ENCODE peak calls at places on chromosomes 11 and 22, in six cellular contexts. V, E, R, B, D and X are unnamed samples.

GRCh38 chr22:39999144-39999757 is 4.5 kb downstream of the FAM83F start:
- DNase-seq in V (peak; percentile 45), E (peak; percentile 81), R (peak; percentile 27), B (no peak), D (no peak), X (no peak)

GRCh38 chr11:86486261-86487030 is 111.8 kb downstream of the CCDC81 start:
- DNase-seq in V (no peak), E (no peak), R (no peak), B (peak; percentile 54), D (no peak), X (no peak)

GRCh38 chr11:78833237-78833636 is 258.6 kb upstream of the NARS2 start:
- DNase-seq in V (no peak), E (no peak), R (no peak), B (no peak), D (no peak), X (no peak)

GRCh38 chr11:125082611-125083311 is 19.7 kb downstream of the SLC37A2 start:
- DNase-seq in V (peak; percentile 85), E (peak; percentile 88), R (no peak), B (no peak), D (no peak), X (peak; percentile 43)

GRCh38 chr11:47992959-47993820 is 12.8 kb downstream of the PTPRJ start:
- DNase-seq in V (peak; percentile 91), E (no peak), R (no peak), B (no peak), D (no peak), X (peak; percentile 13)

GRCh38 chr22:32996276-32996675 is 61.9 kb downstream of the SYN3 start:
- DNase-seq in V (no peak), E (no peak), R (no peak), B (no peak), D (no peak), X (no peak)

GRCh38 chr22:19174106-19175025 is 4.2 kb downstream of the SLC25A1 start:
- DNase-seq in V (peak; percentile 76), E (no peak), R (peak; percentile 81), B (peak; percentile 85), D (no peak), X (peak; percentile 85)

GRCh38 chr11:78541537-78541936 is 33.1 kb downstream of the NARS2 start:
- DNase-seq in V (no peak), E (no peak), R (no peak), B (no peak), D (no peak), X (no peak)

GRCh38 chr11:31812392-31813241 is 1.5 kb upstream of the PAX6 start:
- DNase-seq in V (no peak), E (no peak), R (no peak), B (peak; percentile 53), D (no peak), X (no peak)

GRCh38 chr11:12864316-12865156 is 144.6 kb upstream of the RASSF10 start:
- DNase-seq in V (peak; percentile 88), E (no peak), R (no peak), B (no peak), D (no peak), X (no peak)

GRCh38 chr11:3217751-3218482 is 696 bp downstream of the MRGPRG start:
- DNase-seq in V (no peak), E (no peak), R (no peak), B (no peak), D (no peak), X (peak; percentile 88)

GRCh38 chr11:31788066-31788465 is 23.1 kb downstream of the PAX6 start:
- DNase-seq in V (no peak), E (no peak), R (no peak), B (no peak), D (no peak), X (no peak)